ENCODE peak calls at places on chromosomes 12 and 14, in nine cellular contexts. K is OCI-LY7; I is AG08396; H is AG10803; F is activated CD4-positive, CD25-positive, alpha-beta regulatory T cell treated with anti-CD3 and anti-CD28 coated beads, Interleukin-2, amount 50 U/mL, for 16 hours; L is stimulated activated CD4-positive, alpha-beta T cell treated with anti-CD3 and anti-CD28 coated beads, Interleukin-12 subunit alpha, Interleukin-12 subunit beta, amount 100 ng/mL, for 24 hours; R is GOT3; B is T-cell; C is H54. Z is an unnamed sample.

GRCh38 chr12:98422809-98423208 is 92.6 kb upstream of the TMPO start:
- DNase-seq in K (no peak), I (no peak), H (no peak), F (no peak), L (no peak), R (no peak), B (no peak), C (no peak), Z (no peak)

GRCh38 chr14:21070610-21071224 is 613 bp downstream of the ARHGEF40 start:
- DNase-seq in K (no peak), I (peak; percentile 64), H (peak; percentile 40), F (no peak), L (no peak), R (no peak), B (no peak), C (peak; percentile 36), Z (no peak)

GRCh38 chr14:63276492-63277342 is 42.0 kb downstream of the GPHB5 start:
- DNase-seq in K (peak; percentile 48), I (peak; percentile 56), H (peak; percentile 62), F (no peak), L (no peak), R (no peak), B (no peak), C (peak; percentile 43), Z (no peak)

GRCh38 chr14:31449971-31450610 is 7.2 kb downstream of the DTD2 start:
- DNase-seq in K (peak; percentile 50), I (peak; percentile 49), H (peak; percentile 62), F (no peak), L (no peak), R (no peak), B (no peak), C (no peak), Z (no peak)

GRCh38 chr12:32336261-32336660 is 63.1 kb upstream of the FGD4 start:
- DNase-seq in K (no peak), I (no peak), H (no peak), F (no peak), L (no peak), R (no peak), B (no peak), C (no peak), Z (no peak)

GRCh38 chr14:96762650-96763049 is 34.5 kb upstream of the VRK1 start:
- DNase-seq in K (peak; percentile 81), I (peak; percentile 56), H (peak; percentile 16), F (no peak), L (no peak), R (no peak), B (peak; percentile 23), C (peak; percentile 58), Z (no peak)

GRCh38 chr12:111227476-111228420 is 141.1 kb downstream of the PHETA1 start:
- DNase-seq in K (no peak), I (no peak), H (no peak), F (no peak), L (no peak), R (no peak), B (no peak), C (no peak), Z (no peak)

GRCh38 chr14:21894003-21894897 is 220.6 kb upstream of the OR4E1 start:
- DNase-seq in K (peak; percentile 80), I (no peak), H (no peak), F (peak; percentile 17), L (no peak), R (no peak), B (peak; percentile 49), C (no peak), Z (peak; percentile 21)

GRCh38 chr12:104683831-104684503 is 227.2 kb downstream of the CHST11 start:
- DNase-seq in K (no peak), I (no peak), H (no peak), F (no peak), L (no peak), R (no peak), B (no peak), C (no peak), Z (no peak)

GRCh38 chr14:105490318-105490571 is 801 bp upstream of the TEDC1 start:
- DNase-seq in K (no peak), I (no peak), H (no peak), F (no peak), L (no peak), R (no peak), B (no peak), C (no peak), Z (no peak)

Z was measured in central memory CD8-positive, alpha-beta T cell.